ENCODE peak calls at places on chromosomes 11 and 22, in ten cellular contexts. One of them, this sample, is unnamed.

GRCh38 chr11:122731500-122731913 is 76.0 kb downstream of the UBASH3B start:
- DNase-seq in amniotic stem cell: no peak
- DNase-seq in cardiac fibroblast: peak; percentile 96
- DNase-seq in nephron progenitor cell: no peak
- DNase-seq in astrocyte of the cerebellum: no peak
- DNase-seq in lung microvascular endothelial cell: peak; percentile 70
- DNase-seq in HT-29: no peak
- DNase-seq in germinal center: no peak
- DNase-seq in stimulated activated CD4-positive, alpha-beta T cell treated with anti-CD3 and anti-CD28 coated beads, Interleukin-2, amount 100 ng/mL, for 48 hours: no peak
- DNase-seq in Right ventricle myocardium superior: no peak
- DNase-seq in this sample: no peak

GRCh38 chr22:49728566-49729271 is 99.0 kb downstream of the BRD1 start:
- DNase-seq in amniotic stem cell: no peak
- DNase-seq in cardiac fibroblast: no peak
- DNase-seq in nephron progenitor cell: no peak
- DNase-seq in astrocyte of the cerebellum: no peak
- DNase-seq in lung microvascular endothelial cell: no peak
- DNase-seq in HT-29: no peak
- DNase-seq in germinal center: no peak
- DNase-seq in stimulated activated CD4-positive, alpha-beta T cell treated with anti-CD3 and anti-CD28 coated beads, Interleukin-2, amount 100 ng/mL, for 48 hours: no peak
- DNase-seq in Right ventricle myocardium superior: no peak
- DNase-seq in this sample: no peak

GRCh38 chr11:45106006-45106405 is 40.4 kb upstream of the PRDM11 start:
- DNase-seq in amniotic stem cell: no peak
- DNase-seq in cardiac fibroblast: no peak
- DNase-seq in nephron progenitor cell: no peak
- DNase-seq in astrocyte of the cerebellum: no peak
- DNase-seq in lung microvascular endothelial cell: no peak
- DNase-seq in HT-29: no peak
- DNase-seq in germinal center: no peak
- DNase-seq in stimulated activated CD4-positive, alpha-beta T cell treated with anti-CD3 and anti-CD28 coated beads, Interleukin-2, amount 100 ng/mL, for 48 hours: no peak
- DNase-seq in Right ventricle myocardium superior: no peak
- DNase-seq in this sample: no peak

GRCh38 chr11:29879560-29879959 is 137.3 kb downstream of the KCNA4 start:
- DNase-seq in amniotic stem cell: no peak
- DNase-seq in cardiac fibroblast: no peak
- DNase-seq in nephron progenitor cell: no peak
- DNase-seq in astrocyte of the cerebellum: no peak
- DNase-seq in lung microvascular endothelial cell: no peak
- DNase-seq in HT-29: no peak
- DNase-seq in germinal center: no peak
- DNase-seq in stimulated activated CD4-positive, alpha-beta T cell treated with anti-CD3 and anti-CD28 coated beads, Interleukin-2, amount 100 ng/mL, for 48 hours: no peak
- DNase-seq in Right ventricle myocardium superior: no peak
- DNase-seq in this sample: no peak

GRCh38 chr11:13577881-13578280 is 82.1 kb upstream of the PTH start:
- DNase-seq in amniotic stem cell: no peak
- DNase-seq in cardiac fibroblast: no peak
- DNase-seq in nephron progenitor cell: no peak
- DNase-seq in astrocyte of the cerebellum: no peak
- DNase-seq in lung microvascular endothelial cell: no peak
- DNase-seq in HT-29: no peak
- DNase-seq in germinal center: no peak
- DNase-seq in stimulated activated CD4-positive, alpha-beta T cell treated with anti-CD3 and anti-CD28 coated beads, Interleukin-2, amount 100 ng/mL, for 48 hours: no peak
- DNase-seq in Right ventricle myocardium superior: no peak
- DNase-seq in this sample: no peak

GRCh38 chr11:94544832-94545640 is 1.3 kb downstream of the FUT4 start:
- DNase-seq in amniotic stem cell: no peak
- DNase-seq in cardiac fibroblast: no peak
- DNase-seq in nephron progenitor cell: no peak
- DNase-seq in astrocyte of the cerebellum: no peak
- DNase-seq in lung microvascular endothelial cell: no peak
- DNase-seq in HT-29: peak; percentile 70
- DNase-seq in germinal center: no peak
- DNase-seq in stimulated activated CD4-positive, alpha-beta T cell treated with anti-CD3 and anti-CD28 coated beads, Interleukin-2, amount 100 ng/mL, for 48 hours: no peak
- DNase-seq in Right ventricle myocardium superior: peak; percentile 53
- DNase-seq in this sample: no peak

GRCh38 chr11:9004310-9004945 is 627 bp upstream of the NRIP3 start:
- DNase-seq in amniotic stem cell: no peak
- DNase-seq in cardiac fibroblast: no peak
- DNase-seq in nephron progenitor cell: peak; percentile 66
- DNase-seq in astrocyte of the cerebellum: no peak
- DNase-seq in lung microvascular endothelial cell: no peak
- DNase-seq in HT-29: no peak
- DNase-seq in germinal center: no peak
- DNase-seq in stimulated activated CD4-positive, alpha-beta T cell treated with anti-CD3 and anti-CD28 coated beads, Interleukin-2, amount 100 ng/mL, for 48 hours: no peak
- DNase-seq in Right ventricle myocardium superior: no peak
- DNase-seq in this sample: peak; percentile 23

GRCh38 chr22:36425977-36426523 is 38.3 kb upstream of the MYH9 start:
- DNase-seq in amniotic stem cell: no peak
- DNase-seq in cardiac fibroblast: peak; percentile 55
- DNase-seq in nephron progenitor cell: peak; percentile 71
- DNase-seq in astrocyte of the cerebellum: no peak
- DNase-seq in lung microvascular endothelial cell: peak; percentile 48
- DNase-seq in HT-29: peak; percentile 29
- DNase-seq in germinal center: no peak
- DNase-seq in stimulated activated CD4-positive, alpha-beta T cell treated with anti-CD3 and anti-CD28 coated beads, Interleukin-2, amount 100 ng/mL, for 48 hours: no peak
- DNase-seq in Right ventricle myocardium superior: peak; percentile 78
- DNase-seq in this sample: peak; percentile 47